ENCODE peak calls at places on chromosomes 1 and 21, in six cellular contexts. One of them, this sample, is unnamed.

GRCh38 chr21:39144191-39144590 is 39.1 kb downstream of the PSMG1 start:
- DNase-seq in breast epithelium: no peak
- DNase-seq in NCI-H1105 treated with DMSO at 0.1 percent for 48 hours: no peak
- DNase-seq in renal cortical epithelial cell: no peak
- DNase-seq in activated naive CD8-positive, alpha-beta T cell treated with anti-CD3 and anti-CD28 coated beads, Interleukin-2, amount 50 U/mL, for 24 hours: no peak
- DNase-seq in CD8-positive, alpha-beta memory T cell: no peak
- DNase-seq in this sample: no peak

GRCh38 chr21:28904961-28905435 is 87.7 kb downstream of the LTN1 start:
- DNase-seq in breast epithelium: no peak
- DNase-seq in NCI-H1105 treated with DMSO at 0.1 percent for 48 hours: no peak
- DNase-seq in renal cortical epithelial cell: peak; percentile 89
- DNase-seq in activated naive CD8-positive, alpha-beta T cell treated with anti-CD3 and anti-CD28 coated beads, Interleukin-2, amount 50 U/mL, for 24 hours: no peak
- DNase-seq in CD8-positive, alpha-beta memory T cell: no peak
- DNase-seq in this sample: no peak

GRCh38 chr1:77889671-77890070 is 1.2 kb downstream of the NEXN start:
- DNase-seq in breast epithelium: no peak
- DNase-seq in NCI-H1105 treated with DMSO at 0.1 percent for 48 hours: no peak
- DNase-seq in renal cortical epithelial cell: peak; percentile 93
- DNase-seq in activated naive CD8-positive, alpha-beta T cell treated with anti-CD3 and anti-CD28 coated beads, Interleukin-2, amount 50 U/mL, for 24 hours: no peak
- DNase-seq in CD8-positive, alpha-beta memory T cell: no peak
- DNase-seq in this sample: no peak

GRCh38 chr1:32068891-32069590 is 3.7 kb upstream of the TMEM39B start:
- DNase-seq in breast epithelium: no peak
- DNase-seq in NCI-H1105 treated with DMSO at 0.1 percent for 48 hours: no peak
- DNase-seq in renal cortical epithelial cell: peak; percentile 78
- DNase-seq in activated naive CD8-positive, alpha-beta T cell treated with anti-CD3 and anti-CD28 coated beads, Interleukin-2, amount 50 U/mL, for 24 hours: no peak
- DNase-seq in CD8-positive, alpha-beta memory T cell: no peak
- DNase-seq in this sample: no peak

GRCh38 chr1:22685675-22686074 is 25.0 kb upstream of the EPHB2 start:
- DNase-seq in breast epithelium: no peak
- DNase-seq in NCI-H1105 treated with DMSO at 0.1 percent for 48 hours: no peak
- DNase-seq in renal cortical epithelial cell: no peak
- DNase-seq in activated naive CD8-positive, alpha-beta T cell treated with anti-CD3 and anti-CD28 coated beads, Interleukin-2, amount 50 U/mL, for 24 hours: no peak
- DNase-seq in CD8-positive, alpha-beta memory T cell: no peak
- DNase-seq in this sample: no peak

GRCh38 chr21:42308161-42308913 is 6.9 kb downstream of the TFF3 start:
- DNase-seq in breast epithelium: no peak
- DNase-seq in NCI-H1105 treated with DMSO at 0.1 percent for 48 hours: no peak
- DNase-seq in renal cortical epithelial cell: no peak
- DNase-seq in activated naive CD8-positive, alpha-beta T cell treated with anti-CD3 and anti-CD28 coated beads, Interleukin-2, amount 50 U/mL, for 24 hours: no peak
- DNase-seq in CD8-positive, alpha-beta memory T cell: no peak
- DNase-seq in this sample: no peak

GRCh38 chr1:160830321-160831153 is 32.1 kb downstream of the CD244 start:
- DNase-seq in breast epithelium: peak; percentile 25
- DNase-seq in NCI-H1105 treated with DMSO at 0.1 percent for 48 hours: peak; percentile 23
- DNase-seq in renal cortical epithelial cell: peak; percentile 33
- DNase-seq in activated naive CD8-positive, alpha-beta T cell treated with anti-CD3 and anti-CD28 coated beads, Interleukin-2, amount 50 U/mL, for 24 hours: peak; percentile 84
- DNase-seq in CD8-positive, alpha-beta memory T cell: peak; percentile 84
- DNase-seq in this sample: peak; percentile 74

GRCh38 chr1:234668577-234668955 is 58.6 kb upstream of the IRF2BP2 start:
- DNase-seq in breast epithelium: no peak
- DNase-seq in NCI-H1105 treated with DMSO at 0.1 percent for 48 hours: no peak
- DNase-seq in renal cortical epithelial cell: no peak
- DNase-seq in activated naive CD8-positive, alpha-beta T cell treated with anti-CD3 and anti-CD28 coated beads, Interleukin-2, amount 50 U/mL, for 24 hours: no peak
- DNase-seq in CD8-positive, alpha-beta memory T cell: no peak
- DNase-seq in this sample: no peak

GRCh38 chr1:64245495-64245894 is 42.1 kb downstream of the UBE2U start:
- DNase-seq in breast epithelium: no peak
- DNase-seq in NCI-H1105 treated with DMSO at 0.1 percent for 48 hours: no peak
- DNase-seq in renal cortical epithelial cell: no peak
- DNase-seq in activated naive CD8-positive, alpha-beta T cell treated with anti-CD3 and anti-CD28 coated beads, Interleukin-2, amount 50 U/mL, for 24 hours: no peak
- DNase-seq in CD8-positive, alpha-beta memory T cell: no peak
- DNase-seq in this sample: no peak

GRCh38 chr1:17998889-17999288 is 108.7 kb upstream of the IGSF21 start:
- DNase-seq in breast epithelium: no peak
- DNase-seq in NCI-H1105 treated with DMSO at 0.1 percent for 48 hours: peak; percentile 2
- DNase-seq in renal cortical epithelial cell: no peak
- DNase-seq in activated naive CD8-positive, alpha-beta T cell treated with anti-CD3 and anti-CD28 coated beads, Interleukin-2, amount 50 U/mL, for 24 hours: no peak
- DNase-seq in CD8-positive, alpha-beta memory T cell: no peak
- DNase-seq in this sample: no peak

GRCh38 chr1:207806531-207807394 is 54.9 kb downstream of the CD46 start:
- DNase-seq in breast epithelium: no peak
- DNase-seq in NCI-H1105 treated with DMSO at 0.1 percent for 48 hours: no peak
- DNase-seq in renal cortical epithelial cell: peak; percentile 87
- DNase-seq in activated naive CD8-positive, alpha-beta T cell treated with anti-CD3 and anti-CD28 coated beads, Interleukin-2, amount 50 U/mL, for 24 hours: no peak
- DNase-seq in CD8-positive, alpha-beta memory T cell: no peak
- DNase-seq in this sample: no peak

GRCh38 chr1:23559985-23560755 is 869 bp upstream of the ID3 start:
- DNase-seq in breast epithelium: no peak
- DNase-seq in NCI-H1105 treated with DMSO at 0.1 percent for 48 hours: peak; percentile 50
- DNase-seq in renal cortical epithelial cell: peak; percentile 74
- DNase-seq in activated naive CD8-positive, alpha-beta T cell treated with anti-CD3 and anti-CD28 coated beads, Interleukin-2, amount 50 U/mL, for 24 hours: no peak
- DNase-seq in CD8-positive, alpha-beta memory T cell: no peak
- DNase-seq in this sample: no peak

GRCh38 chr1:7333576-7333975 is 437.5 kb upstream of the VAMP3 start:
- DNase-seq in breast epithelium: no peak
- DNase-seq in NCI-H1105 treated with DMSO at 0.1 percent for 48 hours: no peak
- DNase-seq in renal cortical epithelial cell: no peak
- DNase-seq in activated naive CD8-positive, alpha-beta T cell treated with anti-CD3 and anti-CD28 coated beads, Interleukin-2, amount 50 U/mL, for 24 hours: no peak
- DNase-seq in CD8-positive, alpha-beta memory T cell: no peak
- DNase-seq in this sample: no peak

GRCh38 chr21:36163780-36164426 is 7.3 kb downstream of the DOP1B start:
- DNase-seq in breast epithelium: no peak
- DNase-seq in NCI-H1105 treated with DMSO at 0.1 percent for 48 hours: no peak
- DNase-seq in renal cortical epithelial cell: no peak
- DNase-seq in activated naive CD8-positive, alpha-beta T cell treated with anti-CD3 and anti-CD28 coated beads, Interleukin-2, amount 50 U/mL, for 24 hours: no peak
- DNase-seq in CD8-positive, alpha-beta memory T cell: no peak
- DNase-seq in this sample: no peak

GRCh38 chr1:156412653-156413309 is 43.8 kb downstream of the RHBG start:
- DNase-seq in breast epithelium: no peak
- DNase-seq in NCI-H1105 treated with DMSO at 0.1 percent for 48 hours: no peak
- DNase-seq in renal cortical epithelial cell: no peak
- DNase-seq in activated naive CD8-positive, alpha-beta T cell treated with anti-CD3 and anti-CD28 coated beads, Interleukin-2, amount 50 U/mL, for 24 hours: no peak
- DNase-seq in CD8-positive, alpha-beta memory T cell: no peak
- DNase-seq in this sample: no peak

GRCh38 chr1:164479242-164479641 is 79.7 kb upstream of the PBX1 start:
- DNase-seq in breast epithelium: no peak
- DNase-seq in NCI-H1105 treated with DMSO at 0.1 percent for 48 hours: no peak
- DNase-seq in renal cortical epithelial cell: no peak
- DNase-seq in activated naive CD8-positive, alpha-beta T cell treated with anti-CD3 and anti-CD28 coated beads, Interleukin-2, amount 50 U/mL, for 24 hours: no peak
- DNase-seq in CD8-positive, alpha-beta memory T cell: no peak
- DNase-seq in this sample: no peak

GRCh38 chr1:51288578-51288977 is 41.8 kb downstream of the TTC39A start:
- DNase-seq in breast epithelium: no peak
- DNase-seq in NCI-H1105 treated with DMSO at 0.1 percent for 48 hours: no peak
- DNase-seq in renal cortical epithelial cell: no peak
- DNase-seq in activated naive CD8-positive, alpha-beta T cell treated with anti-CD3 and anti-CD28 coated beads, Interleukin-2, amount 50 U/mL, for 24 hours: no peak
- DNase-seq in CD8-positive, alpha-beta memory T cell: no peak
- DNase-seq in this sample: no peak